ENCODE peak calls at places on chromosomes 1 and 21, in five cellular contexts. Y is breast epithelium, S is right lobe of liver, P is right atrium auricular region, D is stomach. C is an unnamed sample. For H3K9me3, the result is how much of the 10 kb centered on the place peaks cover.

GRCh38 chr1:70475023-70475422 is 64.0 kb downstream of the CTH start:
- DNase-seq in Y (no peak), S (no peak), P (no peak), D (no peak), C (no peak)

GRCh38 chr1:176752505-176752904 is 289.5 kb downstream of the PAPPA2 start:
- DNase-seq in Y (no peak), S (no peak), P (no peak), D (no peak), C (no peak)

GRCh38 chr1:64923294-64923718 is 43.0 kb downstream of the JAK1 start:
- DNase-seq in Y (no peak), S (no peak), P (no peak), D (no peak), C (no peak)

GRCh38 chr21:42970946-42971653 is 3.3 kb upstream of the PKNOX1 start:
- DNase-seq in Y (no peak), S (no peak), P (no peak), D (no peak), C (no peak)

GRCh38 chr1:56811331-56811730 is 7.9 kb downstream of the FYB2 start:
- DNase-seq in Y (no peak), S (no peak), P (no peak), D (peak), C (no peak)

GRCh38 chr1:45172015-45172414 is 34.4 kb downstream of the ZSWIM5 start:
- DNase-seq in Y (no peak), S (no peak), P (no peak), D (no peak), C (no peak)

GRCh38 chr1:240455228-240455821 is 156.6 kb downstream of the GREM2 start:
- DNase-seq in Y (no peak), S (no peak), P (no peak), D (no peak), C (no peak)

GRCh38 chr1:63817152-63817667 is 43.4 kb downstream of the ROR1 start:
- DNase-seq in Y (no peak), S (no peak), P (no peak), D (peak), C (no peak)

GRCh38 chr1:68953316-68953715 is 456.4 kb upstream of the DEPDC1 start:
- DNase-seq in Y (no peak), S (no peak), P (no peak), D (no peak), C (no peak)

GRCh38 chr1:230080834-230081233 is 13.8 kb downstream of the GALNT2 start:
- DNase-seq in Y (no peak), S (no peak), P (no peak), D (no peak), C (no peak)

GRCh38 chr1:90045853-90046563 is 51.1 kb downstream of the ZNF326 start:
- DNase-seq in Y (no peak), S (no peak), P (no peak), D (no peak), C (no peak)

GRCh38 chr21:37561506-37561905 is 194.9 kb downstream of the DYRK1A start:
- DNase-seq in Y (no peak), S (no peak), P (no peak), D (no peak), C (no peak)

GRCh38 chr1:182569939-182570610 is 19.0 kb downstream of the RNASEL start:
- DNase-seq in Y (no peak), S (no peak), P (no peak), D (no peak), C (no peak)

GRCh38 chr1:204359474-204360255 is at the start of gene PLEKHA6:
- DNase-seq in Y (no peak), S (no peak), P (no peak), D (no peak), C (no peak)
- TF ChIP-seq CTCF in Y (no peak), S (no peak), P (no peak), D (no peak), C (no peak)

DNA sequence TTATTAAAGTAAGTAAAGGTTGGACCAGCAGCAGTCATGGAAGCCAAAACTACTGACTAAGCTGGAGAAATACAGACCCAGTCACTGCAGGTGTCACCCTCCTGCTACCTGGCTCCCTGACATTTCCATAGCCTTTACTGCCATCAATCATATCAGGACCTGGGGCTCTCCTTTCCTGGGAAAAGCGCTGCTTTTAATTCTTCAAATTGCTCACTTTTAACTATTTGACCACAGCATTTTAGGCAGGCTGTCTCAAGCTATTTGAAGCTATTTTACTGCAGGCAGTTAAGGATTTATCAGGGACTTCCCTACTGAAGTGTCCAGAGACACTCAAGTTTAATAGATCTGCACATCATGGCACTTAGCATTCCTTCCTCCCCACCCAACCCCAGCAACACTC is 4.1 kb downstream of the IVL start:
- DNase-seq in Y (no peak), S (no peak), P (no peak), D (no peak), C (no peak)
- H3K9me3 ChIP-seq in Y (under half), S (under half), P (under half), D (under half), C (under half)

GRCh38 chr21:46436586-46436985 is 22.1 kb upstream of the DIP2A start:
- DNase-seq in Y (no peak), S (no peak), P (no peak), D (no peak), C (no peak)

GRCh38 chr21:46438241-46438640 is 20.4 kb upstream of the DIP2A start:
- DNase-seq in Y (no peak), S (no peak), P (no peak), D (no peak), C (no peak)

GRCh38 chr21:46435786-46436227 is 22.9 kb upstream of the DIP2A start:
- DNase-seq in Y (no peak), S (no peak), P (no peak), D (no peak), C (no peak)

GRCh38 chr21:46437511-46437910 is 21.2 kb upstream of the DIP2A start:
- DNase-seq in Y (no peak), S (no peak), P (no peak), D (no peak), C (no peak)

GRCh38 chr21:46437096-46437498 is 21.6 kb upstream of the DIP2A start:
- DNase-seq in Y (no peak), S (no peak), P (no peak), D (no peak), C (no peak)
- TF ChIP-seq CTCF in Y (no peak), S (no peak), P (no peak), D (no peak), C (no peak)

DNA sequence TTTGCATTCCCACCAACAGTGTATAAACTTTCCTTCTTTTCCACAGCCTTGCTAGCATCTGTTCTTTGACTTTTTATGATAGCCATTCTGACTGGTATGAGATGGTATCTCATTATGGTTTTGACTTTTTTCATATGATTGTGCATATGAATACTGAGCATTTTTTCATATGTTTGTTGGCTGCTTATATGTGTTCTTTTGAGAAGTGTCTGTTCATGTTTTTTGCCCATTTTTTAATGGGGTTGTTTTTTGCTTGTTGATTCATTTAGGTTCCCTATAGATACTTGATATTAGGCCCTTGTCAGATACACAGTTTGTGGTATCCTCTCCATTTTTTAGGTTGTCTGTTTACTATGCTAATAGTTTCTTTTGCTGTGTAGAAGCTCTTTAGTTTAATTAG is 185.8 kb upstream of the SPAG17 start:
- DNase-seq in Y (no peak), S (no peak), P (no peak), D (no peak), C (no peak)
- H3K9me3 ChIP-seq in Y (under half), S (under half), P (under half), D (half or more), C (under half)